ENCODE peak calls at places on chromosomes 3 and 15, in eight cellular contexts. H is RWPE1, B is natural killer cell, C is MCF 10A, N is thyroid gland, R is GM13976, G is heart left ventricle, K is ovary. L is an unnamed sample.

GRCh38 chr3:108171095-108171494 is 51.1 kb downstream of the IFT57 start:
- DNase-seq in H (no peak), B (no peak), K (no peak), N (no peak), C (no peak), G (no peak), R (no peak), L (no peak)

GRCh38 chr3:9947025-9947995 is 4.9 kb downstream of the PRRT3 start:
- DNase-seq in H (peak), G (peak), R (no peak), N (peak), C (peak), K (peak), B (no peak), L (no peak)

GRCh38 chr15:70062321-70062956 is 35.3 kb downstream of the TLE3 start:
- DNase-seq in N (peak), H (no peak), B (no peak), R (no peak), K (peak), G (peak), C (no peak), L (peak)

GRCh38 chr3:175149675-175150074 is 290.5 kb downstream of the NAALADL2 start:
- DNase-seq in H (peak), B (no peak), R (no peak), N (peak), K (no peak), C (peak), G (no peak), L (no peak)

GRCh38 chr3:111332488-111333095 is 209.4 kb upstream of the CD96 start:
- DNase-seq in H (no peak), N (no peak), B (no peak), K (no peak), R (no peak), C (no peak), G (no peak), L (no peak)

GRCh38 chr3:123124936-123125335 is 58.1 kb downstream of the PDIA5 start:
- DNase-seq in B (no peak), K (no peak), H (no peak), G (no peak), N (no peak), C (no peak), R (no peak), L (no peak)

GRCh38 chr15:98904466-98905048 is 103.0 kb downstream of the PGPEP1L start:
- DNase-seq in H (peak), B (no peak), K (no peak), G (no peak), C (peak), R (peak), N (no peak), L (no peak)

GRCh38 chr3:71468311-71469130 is 115.0 kb downstream of the FOXP1 start:
- DNase-seq in H (no peak), R (no peak), B (no peak), G (peak), N (no peak), C (no peak), K (no peak), L (no peak)

GRCh38 chr15:52440414-52440813 is 88.3 kb downstream of the MYO5A start:
- DNase-seq in R (no peak), H (peak), G (no peak), N (no peak), C (peak), K (no peak), B (no peak), L (no peak)

GRCh38 chr3:88235102-88235501 is 85.3 kb downstream of the C3orf38 start:
- DNase-seq in H (peak), N (no peak), K (no peak), C (no peak), G (no peak), B (no peak), R (no peak), L (no peak)

GRCh38 chr3:125240496-125240895 is 27.9 kb upstream of the SLC12A8 start:
- DNase-seq in G (no peak), K (no peak), H (no peak), B (no peak), C (peak), N (peak), R (no peak), L (no peak)

GRCh38 chr3:187101184-187102072 is 37.9 kb downstream of the RPL39L start:
- DNase-seq in G (peak), N (peak), R (no peak), B (peak), K (peak), C (peak), H (peak), L (no peak)

GRCh38 chr3:159635047-159635641 is 353.5 kb upstream of the IL12A start:
- DNase-seq in G (no peak), H (peak), N (no peak), R (no peak), K (no peak), C (peak), B (no peak), L (no peak)

DNA sequence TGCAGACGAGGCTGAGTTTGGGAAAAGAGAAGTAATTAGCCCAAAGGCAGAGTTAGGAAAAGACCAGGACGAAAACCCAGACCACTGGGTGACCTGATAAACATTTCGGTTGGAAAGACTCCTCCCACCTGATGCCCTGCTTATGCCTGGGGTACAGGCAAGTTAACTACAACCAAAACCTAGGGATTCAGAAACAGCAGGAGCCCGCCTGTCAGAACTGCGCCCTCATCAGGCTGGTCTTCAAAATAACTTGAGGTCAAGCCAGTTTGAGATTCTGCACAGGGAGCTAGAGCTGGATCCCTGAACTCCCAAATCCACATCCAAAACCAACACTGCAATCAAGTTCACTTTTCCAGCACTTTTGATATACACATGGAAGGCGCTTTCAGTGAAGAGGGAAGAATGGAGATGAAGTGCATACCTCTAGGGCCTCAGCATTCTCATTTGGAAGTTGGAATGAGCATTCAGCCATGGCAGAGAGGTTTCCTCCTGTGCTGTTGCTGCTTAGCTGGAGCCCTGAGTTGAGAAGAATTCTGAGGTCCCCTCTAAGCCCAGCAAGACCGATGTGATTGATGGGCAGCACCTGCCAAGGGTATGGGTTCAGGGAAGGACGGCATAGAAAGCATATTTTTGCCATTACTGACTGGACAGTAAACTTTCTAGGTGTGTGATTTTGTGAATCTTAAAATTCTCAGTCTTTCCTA is 11.6 kb downstream of the TSEN2 start:
- DNase-seq in C (no peak), G (no peak), R (no peak), K (no peak), B (no peak), H (no peak), N (no peak), L (no peak)
- TF ChIP-seq CTCF in C (no peak), G (no peak), R (no peak), K (no peak), B (no peak), H (no peak), N (no peak), L (no peak)

GRCh38 chr3:129822679-129823078 is 70.8 kb downstream of the TMCC1 start:
- DNase-seq in K (no peak), H (no peak), G (no peak), R (no peak), B (no peak), C (no peak), N (no peak), L (no peak)

GRCh38 chr3:129820587-129820986 is 72.9 kb downstream of the TMCC1 start:
- DNase-seq in K (no peak), B (no peak), R (no peak), G (no peak), H (no peak), N (no peak), C (no peak), L (no peak)

GRCh38 chr3:129829640-129830039 is 63.9 kb downstream of the TMCC1 start:
- DNase-seq in G (peak), R (peak), C (peak), H (peak), N (peak), B (no peak), K (no peak), L (no peak)

GRCh38 chr3:129827765-129828164 is 65.7 kb downstream of the TMCC1 start:
- DNase-seq in K (no peak), H (no peak), R (peak), N (no peak), G (peak), C (no peak), B (no peak), L (no peak)

DNA sequence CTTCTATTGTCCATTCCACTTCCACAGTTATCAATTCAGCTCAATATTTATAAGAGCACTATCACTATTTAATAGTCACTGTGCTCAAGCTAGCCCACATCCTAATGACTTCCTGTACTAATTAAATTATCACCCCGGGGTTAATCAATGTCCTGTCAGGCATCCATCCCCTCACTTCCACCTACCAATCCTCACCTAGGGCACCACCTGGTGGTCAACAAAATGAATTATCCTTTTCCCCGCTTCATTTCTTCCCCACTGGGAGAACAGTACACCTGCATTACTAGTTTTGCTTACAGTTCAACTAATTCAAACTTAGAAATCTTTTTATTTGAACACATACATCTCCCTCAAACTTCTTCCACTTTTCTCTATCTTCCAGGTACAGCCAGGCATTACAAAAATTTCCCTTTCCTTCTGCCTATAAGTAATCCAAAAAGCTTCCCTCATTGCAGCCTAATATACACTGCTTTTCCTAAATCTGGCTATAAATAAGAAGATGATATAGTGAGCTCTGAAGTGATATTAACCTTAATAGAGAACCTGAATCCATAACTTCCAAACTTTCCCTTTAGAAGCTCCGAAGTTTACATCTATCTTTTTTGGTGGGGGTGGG is 68.5 kb downstream of the TMCC1 start:
- DNase-seq in N (peak), H (peak), B (no peak), G (no peak), C (peak), K (no peak), R (peak), L (no peak)
- TF ChIP-seq CTCF in N (peak), H (peak), B (peak), G (peak), C (peak), K (peak), R (peak), L (peak)

DNA sequence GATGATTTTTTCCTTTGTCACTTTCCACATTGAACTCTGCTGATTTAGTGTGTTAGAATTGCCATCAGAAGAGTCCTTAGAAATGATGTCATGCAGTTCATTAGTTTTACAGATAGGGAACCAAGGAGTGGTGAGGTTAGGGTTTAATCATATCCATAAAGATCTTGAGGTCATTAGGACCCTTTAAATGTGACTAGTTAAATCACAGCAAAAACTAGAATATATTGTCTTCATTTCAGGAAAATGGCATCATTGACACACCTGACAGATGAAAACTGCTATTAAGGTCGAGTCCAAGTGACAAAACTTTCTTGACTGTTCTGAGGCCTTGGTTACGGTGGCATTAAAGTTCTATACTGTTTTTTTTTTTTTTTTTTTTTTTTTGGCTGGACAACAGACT is 50.5 kb downstream of the MBNL1 start:
- DNase-seq in R (no peak), C (no peak), B (no peak), G (no peak), K (no peak), N (no peak), H (no peak), L (no peak)
- TF ChIP-seq CTCF in R (no peak), C (no peak), B (no peak), G (no peak), K (no peak), N (no peak), H (no peak), L (no peak)

GRCh38 chr3:63851287-63851686 is 12.3 kb downstream of the THOC7 start:
- DNase-seq in R (no peak), B (no peak), K (no peak), N (no peak), H (no peak), G (no peak), C (no peak), L (no peak)

GRCh38 chr3:63853106-63853505 is 10.5 kb downstream of the THOC7 start:
- DNase-seq in C (no peak), N (peak), H (no peak), R (no peak), B (no peak), K (no peak), G (no peak), L (no peak)

GRCh38 chr3:63845215-63845614 is 18.4 kb downstream of the THOC7 start:
- DNase-seq in G (no peak), H (no peak), B (no peak), C (no peak), K (no peak), R (no peak), N (no peak), L (no peak)

GRCh38 chr3:63847718-63848450 is 15.7 kb downstream of the THOC7 start:
- DNase-seq in B (no peak), G (no peak), R (no peak), K (no peak), H (no peak), C (no peak), N (peak), L (no peak)

GRCh38 chr3:63849175-63849574 is 14.4 kb downstream of the THOC7 start:
- DNase-seq in G (no peak), H (no peak), C (no peak), K (no peak), R (no peak), B (no peak), N (no peak), L (no peak)
- TF ChIP-seq CTCF in G (no peak), H (no peak), C (no peak), K (no peak), R (no peak), B (no peak), N (no peak), L (no peak)

GRCh38 chr3:14915636-14916222 is 31.7 kb upstream of the NR2C2 start:
- DNase-seq in N (no peak), C (no peak), H (no peak), K (no peak), G (no peak), R (peak), B (no peak), L (no peak)
- TF ChIP-seq CTCF in N (no peak), C (no peak), H (no peak), K (no peak), G (peak), R (peak), B (no peak), L (peak)

DNA sequence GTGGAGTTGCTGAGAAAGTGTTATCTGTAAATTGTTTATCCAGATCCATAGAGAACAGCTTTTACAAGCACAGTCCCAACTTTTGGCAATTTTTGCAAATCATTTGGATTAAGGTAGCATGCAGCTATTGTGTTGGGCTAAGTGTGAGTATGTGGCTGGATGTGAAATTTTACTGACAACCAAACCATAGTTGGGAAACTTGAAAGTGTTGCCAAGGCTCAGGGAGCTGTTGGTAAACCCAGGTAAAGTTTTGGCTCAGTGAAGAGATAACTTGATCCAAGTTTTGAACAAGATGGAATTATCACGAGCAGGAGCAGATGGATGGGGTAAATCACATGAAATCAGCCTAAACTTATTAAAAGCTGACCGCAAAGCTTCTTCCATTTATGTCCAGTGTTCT is 90.0 kb upstream of the HES1 start:
- DNase-seq in C (no peak), R (no peak), K (no peak), G (no peak), H (no peak), N (no peak), B (no peak), L (no peak)
- TF ChIP-seq CTCF in C (no peak), R (no peak), K (no peak), G (no peak), H (no peak), N (no peak), B (no peak), L (no peak)

DNA sequence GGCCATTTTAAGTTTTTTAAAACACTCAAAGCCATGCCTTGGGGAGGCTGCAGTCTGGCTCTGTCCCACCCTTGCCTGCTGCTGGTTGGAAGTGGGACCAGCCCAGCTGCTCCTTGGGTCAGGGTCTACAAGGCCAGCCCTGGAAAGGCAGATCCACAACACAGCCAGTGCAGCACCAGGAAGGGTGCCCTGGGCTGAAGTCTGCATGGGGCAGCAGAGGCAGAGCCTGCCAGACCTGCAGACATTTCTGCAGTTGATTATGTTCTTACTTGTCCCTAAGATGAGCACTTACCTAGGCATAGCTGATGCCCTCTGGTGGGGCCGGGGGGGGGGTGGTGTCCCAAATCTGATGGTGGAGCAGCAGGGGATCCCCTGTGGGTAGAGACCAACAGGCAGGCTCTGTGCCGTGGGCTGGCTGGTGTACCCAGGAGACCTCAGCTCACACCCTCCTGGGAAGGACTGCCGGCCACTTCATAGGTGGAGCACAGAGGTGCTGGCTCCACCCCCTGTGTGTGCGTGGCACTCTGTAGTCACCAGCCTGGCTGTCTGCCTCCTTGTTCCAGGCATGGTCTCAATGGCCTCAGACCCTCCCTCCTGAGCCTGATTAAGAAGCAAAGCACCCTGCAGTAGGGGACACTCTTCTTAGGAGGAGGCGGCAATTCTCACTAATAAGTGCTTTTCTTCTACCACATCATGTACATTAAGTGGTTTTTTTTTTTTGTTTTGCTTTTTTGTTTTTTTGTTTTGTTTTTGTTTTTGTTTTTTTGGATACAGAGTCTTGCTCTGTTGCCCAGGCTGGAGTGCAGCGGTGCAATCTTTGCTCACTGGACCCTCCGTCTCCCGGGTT is 97.4 kb upstream of the KLF13 start:
- DNase-seq in R (peak), K (no peak), B (no peak), H (no peak), G (peak), C (peak), N (peak), L (no peak)
- TF ChIP-seq CTCF in R (no peak), K (no peak), B (no peak), H (no peak), G (no peak), C (no peak), N (no peak), L (no peak)